ENCODE peak calls at places on chromosomes 4 and X, in five cellular contexts. A is IMR-90, W is NB4, K is cardiac muscle cell, N is keratinocyte. T is an unnamed sample.

GRCh38 chr4:99853993-99854392 is 37.4 kb downstream of the DAPP1 start:
- DNase-seq in A (no peak), W (no peak), K (no peak), N (no peak), T (no peak)

GRCh38 chr4:17812801-17813200 is 2.0 kb downstream of the NCAPG start:
- DNase-seq in A (no peak), W (no peak), K (no peak), N (no peak), T (no peak)

GRCh38 chrX:1336331-1337143 is at the start of gene IL3RA:
- DNase-seq in A (no peak), W (peak), K (peak), N (no peak), T (peak)

GRCh38 chr4:162497564-162498167 is 333.9 kb upstream of the FSTL5 start:
- DNase-seq in A (peak), W (peak), K (peak), N (no peak), T (peak)

GRCh38 chrX:150849996-150850720 is 48.3 kb downstream of the CD99L2 start:
- DNase-seq in A (no peak), W (peak), K (no peak), N (no peak), T (peak)

GRCh38 chr4:139085141-139085540 is 69.6 kb downstream of the NOCT start:
- DNase-seq in A (peak), W (peak), K (no peak), N (no peak), T (peak)

GRCh38 chr4:83828601-83829000 is 292.7 kb downstream of the GPAT3 start:
- DNase-seq in A (peak), W (no peak), K (no peak), N (no peak), T (peak)

GRCh38 chr4:170134821-170135220 is 45.1 kb upstream of the AADAT start:
- DNase-seq in A (no peak), W (no peak), K (no peak), N (no peak), T (no peak)

GRCh38 chrX:64739792-64740378 is 236.4 kb downstream of the ZC4H2 start:
- DNase-seq in A (no peak), W (no peak), K (no peak), N (no peak), T (no peak)

GRCh38 chr4:177579649-177580048 is 137.4 kb upstream of the AGA start:
- DNase-seq in A (peak), W (no peak), K (no peak), N (no peak), T (no peak)

GRCh38 chrX:48981178-48981577 is 9.5 kb upstream of the KCND1 start:
- DNase-seq in A (no peak), W (no peak), K (no peak), N (no peak), T (no peak)

GRCh38 chrX:131861088-131861787 is 161.9 kb upstream of the STK26 start:
- DNase-seq in A (no peak), W (no peak), K (no peak), N (no peak), T (no peak)

GRCh38 chr4:101670897-101671296 is 119.6 kb upstream of the BANK1 start:
- DNase-seq in A (no peak), W (no peak), K (no peak), N (no peak), T (no peak)

GRCh38 chr4:38872620-38873019 is 5.0 kb downstream of the FAM114A1 start:
- DNase-seq in A (peak), W (no peak), K (no peak), N (no peak), T (peak)

GRCh38 chr4:20264688-20265087 is 13.0 kb downstream of the SLIT2 start:
- DNase-seq in A (no peak), W (no peak), K (no peak), N (peak), T (no peak)

GRCh38 chrX:130637591-130637990 is 235.8 kb downstream of the RBMX2 start:
- DNase-seq in A (peak), W (no peak), K (no peak), N (no peak), T (peak)

GRCh38 chr4:138869631-138870030 is 145.9 kb upstream of the NOCT start:
- DNase-seq in A (no peak), W (no peak), K (no peak), N (no peak), T (no peak)

GRCh38 chr4:183099537-183100297 is 660 bp downstream of the WWC2 start:
- DNase-seq in A (no peak), W (peak), K (peak), N (no peak), T (no peak)

GRCh38 chr4:118076958-118077766 is 42.9 kb downstream of the NDST3 start:
- DNase-seq in A (peak), W (peak), K (no peak), N (no peak), T (peak)

GRCh38 chrX:134727363-134727762 is 69.1 kb upstream of the PLAC1 start:
- DNase-seq in A (no peak), W (peak), K (no peak), N (no peak), T (no peak)
- TF ChIP-seq CTCF in A (peak), W (peak), K (peak), N (no peak), T (peak)

GRCh38 chrX:119399772-119400101 is 601 bp downstream of the SLC25A43 start:
- DNase-seq in A (no peak), W (no peak), K (no peak), N (no peak), T (peak)
- H3K4me3 ChIP-seq in A (peak), W (peak), K (peak), N (peak), T (peak)

DNA sequence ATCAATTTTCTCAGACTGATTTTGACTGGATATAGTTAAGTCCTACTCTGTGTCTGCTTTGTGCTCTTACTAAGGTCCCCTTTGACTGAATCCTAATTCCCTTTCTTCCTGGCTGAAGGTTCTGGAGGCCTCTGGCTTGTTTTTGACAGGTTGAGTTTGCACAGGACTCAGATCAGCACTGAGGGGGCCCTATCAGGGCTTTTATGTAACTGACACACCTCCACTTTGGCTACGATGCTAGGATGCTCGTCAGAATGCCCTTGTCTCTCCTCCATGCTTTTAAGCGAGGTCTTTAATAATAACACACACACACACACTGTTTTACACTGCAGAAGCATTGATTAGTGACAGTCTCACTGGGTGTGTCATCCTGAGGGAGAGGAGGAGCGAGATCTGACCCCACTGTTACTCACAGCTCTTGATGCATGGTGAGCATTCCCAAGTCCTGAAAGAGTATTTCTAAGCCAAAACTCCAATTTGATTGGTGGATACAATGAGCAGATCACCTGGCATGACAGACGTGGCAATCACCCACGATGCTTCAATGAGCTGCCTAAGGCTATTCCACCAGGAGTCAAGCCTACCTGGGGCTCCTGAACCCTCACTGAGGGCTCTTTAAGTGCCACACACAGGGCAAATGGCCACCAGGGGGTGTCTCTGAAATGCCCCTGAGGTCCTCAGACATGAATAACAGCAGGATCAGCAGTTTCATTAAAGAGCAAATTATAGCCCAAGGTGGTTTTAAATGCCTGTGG is 130.4 kb upstream of the CPEB2 start:
- DNase-seq in A (no peak), W (peak), K (peak), N (peak), T (no peak)
- TF ChIP-seq CTCF in A (peak), W (peak), K (peak), N (peak), T (peak)

DNA sequence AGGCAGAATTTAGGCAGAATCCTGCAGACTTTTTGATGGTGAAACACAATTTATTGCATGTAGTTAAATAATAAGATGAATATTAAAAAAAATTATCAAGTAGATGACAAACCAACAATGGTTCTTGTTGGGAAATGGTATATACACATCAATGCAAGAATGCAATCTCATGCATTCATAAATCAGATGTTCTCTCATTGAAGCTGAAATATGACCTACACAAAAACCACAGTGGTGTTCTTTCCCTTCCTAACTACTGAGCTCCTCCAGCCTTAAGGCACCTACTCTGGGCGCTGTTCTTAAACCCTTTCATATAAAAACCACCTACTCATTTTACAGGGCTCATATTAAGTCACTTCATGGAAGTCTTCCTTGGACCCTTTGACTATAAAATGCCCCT is 64.1 kb downstream of the ANTXR2 start:
- DNase-seq in A (no peak), W (no peak), K (no peak), N (no peak), T (no peak)
- H3K4me3 ChIP-seq in A (no peak), W (no peak), K (no peak), N (no peak), T (no peak)

GRCh38 chr4:955161-955921 is 18.0 kb downstream of the DGKQ start:
- DNase-seq in A (no peak), W (no peak), K (no peak), N (no peak), T (no peak)

GRCh38 chr4:957581-958313 is 15.6 kb downstream of the DGKQ start:
- DNase-seq in A (no peak), W (no peak), K (no peak), N (no peak), T (no peak)

GRCh38 chr4:955931-956381 is 17.4 kb downstream of the DGKQ start:
- DNase-seq in A (no peak), W (no peak), K (no peak), N (no peak), T (no peak)

GRCh38 chr4:957231-957580 is 16.2 kb downstream of the DGKQ start:
- DNase-seq in A (no peak), W (no peak), K (no peak), N (no peak), T (no peak)

DNA sequence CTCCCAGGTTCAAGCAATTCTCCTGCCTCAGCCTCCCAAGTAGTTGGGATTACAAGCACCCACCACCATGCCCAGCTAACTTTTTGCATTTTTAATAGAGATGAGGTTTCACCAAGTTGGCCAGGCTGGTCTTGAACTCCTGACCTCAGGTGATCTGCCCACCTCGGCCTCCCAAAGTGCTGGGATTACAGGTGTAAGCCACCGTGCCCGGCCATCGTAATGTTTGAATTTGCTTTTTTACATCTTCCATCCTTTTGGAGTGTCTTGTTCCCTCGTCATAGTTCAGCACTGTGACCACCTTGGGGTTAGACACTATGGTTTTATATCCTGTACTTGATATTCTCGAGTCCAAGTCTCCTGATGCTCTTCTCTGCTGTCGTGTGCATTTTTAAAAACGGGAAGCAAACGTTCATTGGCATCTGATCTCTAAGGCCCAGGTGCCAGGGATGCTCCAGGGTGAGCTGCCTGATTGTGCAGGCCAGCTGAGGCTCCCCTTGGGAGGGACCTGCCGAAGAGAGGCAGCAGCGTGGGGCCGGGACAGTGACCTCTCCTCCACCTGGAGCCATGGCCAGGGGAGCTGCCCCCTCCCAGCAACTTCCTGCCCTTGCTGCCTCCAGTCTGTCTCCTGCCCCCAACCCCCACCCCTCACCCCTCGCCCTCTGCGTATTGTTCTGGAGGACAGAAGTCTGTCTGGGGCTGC is 16.7 kb downstream of the DGKQ start:
- DNase-seq in A (no peak), W (no peak), K (no peak), N (no peak), T (no peak)
- TF ChIP-seq CTCF in A (no peak), W (no peak), K (no peak), N (no peak), T (no peak)

DNA sequence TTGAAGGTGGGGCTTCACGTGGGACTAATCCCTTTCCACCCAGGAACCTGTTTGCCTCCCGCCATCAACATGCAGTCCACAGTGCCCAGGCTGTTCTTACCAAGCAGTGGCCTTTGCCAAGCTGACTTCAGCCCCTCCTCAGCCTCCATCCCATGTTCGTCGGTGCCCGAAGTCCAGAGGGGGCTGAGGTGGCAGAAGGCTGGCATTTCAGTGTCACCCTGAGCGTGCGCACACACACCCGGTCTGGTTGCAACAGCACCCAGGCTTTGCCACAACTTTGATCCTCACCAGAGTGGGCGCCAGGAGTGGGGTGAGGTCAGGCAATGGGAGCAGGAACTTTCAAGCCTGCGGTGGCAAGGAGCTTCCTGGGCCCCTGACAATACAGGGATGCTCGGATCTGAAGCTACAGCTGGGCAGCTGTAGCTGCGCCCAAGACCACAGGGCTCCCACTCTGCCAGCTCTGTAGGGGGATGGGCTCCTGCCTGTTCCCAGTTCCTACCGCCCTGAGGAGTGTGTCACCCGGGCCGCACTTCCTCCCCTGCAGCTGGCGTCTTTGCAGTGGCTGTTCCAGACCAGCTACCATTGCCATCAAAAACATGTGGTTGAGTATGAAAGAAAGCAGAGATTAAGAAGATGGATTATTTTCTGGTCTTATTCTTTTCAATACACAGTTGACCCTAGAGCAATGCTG is 428.0 kb downstream of the EPHA5 start:
- DNase-seq in A (no peak), W (no peak), K (no peak), N (no peak), T (no peak)
- H3K4me3 ChIP-seq in A (no peak), W (no peak), K (no peak), N (no peak), T (no peak)

DNA sequence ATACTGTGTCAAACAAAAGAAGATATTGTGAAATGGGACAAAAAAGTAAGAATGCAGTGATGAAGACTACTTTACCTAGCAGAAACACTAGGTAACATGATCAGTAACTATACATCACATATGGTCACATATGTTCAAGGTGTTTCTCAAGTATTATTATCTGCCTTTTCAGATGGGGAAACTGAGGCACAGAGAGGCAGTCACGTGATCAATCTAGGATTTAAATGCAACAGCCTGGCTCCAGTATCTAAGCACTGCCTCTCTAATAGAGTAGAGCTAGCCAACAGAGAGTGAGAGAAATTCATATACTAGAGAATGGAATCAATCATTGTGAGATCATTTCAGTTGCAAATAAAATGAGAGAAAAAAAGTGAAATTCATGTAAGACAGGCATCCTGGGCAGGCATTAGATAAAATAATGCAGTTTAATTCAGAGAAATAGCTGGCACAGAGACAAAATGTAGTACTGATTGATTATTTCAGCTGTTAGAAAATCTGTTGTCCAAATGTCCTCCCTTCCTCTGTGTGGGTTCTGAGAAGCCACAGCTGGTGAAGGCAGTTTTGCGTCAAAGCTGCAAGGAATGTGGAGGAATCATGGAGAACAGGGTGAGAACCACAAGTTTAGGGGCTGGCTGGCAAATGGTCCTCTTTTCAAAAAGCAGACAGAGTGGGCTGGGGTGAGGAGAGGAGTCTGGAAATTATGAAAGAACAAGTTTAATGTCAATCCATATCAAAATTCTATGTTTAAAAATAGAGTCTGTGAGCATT is 26.0 kb downstream of the SMIM43 start:
- DNase-seq in A (peak), W (no peak), K (no peak), N (no peak), T (peak)
- TF ChIP-seq CTCF in A (no peak), W (no peak), K (no peak), N (no peak), T (no peak)

GRCh38 chr4:41104155-41104554 is 110.2 kb downstream of the APBB2 start:
- DNase-seq in A (no peak), W (no peak), K (no peak), N (no peak), T (no peak)
- H3K4me3 ChIP-seq in A (no peak), W (no peak), K (no peak), N (no peak), T (no peak)

T was measured in fibroblast of villous mesenchyme.